ENCODE peak calls at places on chromosomes 7 and 10, in four cellular contexts. One of them, this sample, is unnamed.

GRCh38 chr7:18257711-18258110 is 230.1 kb upstream of the PRPS1L1 start:
- DNase-seq in GM12891: no peak
- DNase-seq in K562: no peak
- DNase-seq in GM12878: no peak
- DNase-seq in this sample: no peak

GRCh38 chr7:7911339-7911738 is 57.3 kb upstream of the GLCCI1 start:
- DNase-seq in GM12891: no peak
- DNase-seq in K562: no peak
- DNase-seq in GM12878: no peak
- DNase-seq in this sample: no peak

GRCh38 chr7:116271161-116271979 is 61.0 kb downstream of the TES start:
- DNase-seq in GM12891: no peak
- DNase-seq in K562: no peak
- DNase-seq in GM12878: no peak
- DNase-seq in this sample: no peak

GRCh38 chr10:12705943-12706342 is 295.6 kb downstream of the CCDC3 start:
- DNase-seq in GM12891: no peak
- DNase-seq in K562: no peak
- DNase-seq in GM12878: no peak
- DNase-seq in this sample: no peak

GRCh38 chr7:139772115-139772514 is 5.7 kb downstream of the HIPK2 start:
- DNase-seq in GM12891: no peak
- DNase-seq in K562: no peak
- DNase-seq in GM12878: no peak
- DNase-seq in this sample: no peak

GRCh38 chr10:28250782-28251181 is 52.1 kb downstream of the MPP7 start:
- DNase-seq in GM12891: no peak
- DNase-seq in K562: no peak
- DNase-seq in GM12878: no peak
- DNase-seq in this sample: no peak

GRCh38 chr7:95609277-95609971 is 13.1 kb upstream of the PDK4 start:
- DNase-seq in GM12891: no peak
- DNase-seq in K562: no peak
- DNase-seq in GM12878: no peak
- DNase-seq in this sample: no peak

GRCh38 chr7:8200717-8201116 is 61.2 kb downstream of the ICA1 start:
- DNase-seq in GM12891: no peak
- DNase-seq in K562: no peak
- DNase-seq in GM12878: no peak
- DNase-seq in this sample: no peak

GRCh38 chr7:105141068-105141467 is 127.1 kb downstream of the KMT2E start:
- DNase-seq in GM12891: no peak
- DNase-seq in K562: peak
- DNase-seq in GM12878: no peak
- DNase-seq in this sample: no peak

GRCh38 chr7:103127006-103127405 is 21.9 kb downstream of the NAPEPLD start:
- DNase-seq in GM12891: no peak
- DNase-seq in K562: no peak
- DNase-seq in GM12878: no peak
- DNase-seq in this sample: no peak

GRCh38 chr7:30321089-30321991 is 36.9 kb downstream of the ZNRF2 start:
- DNase-seq in GM12891: no peak
- DNase-seq in K562: no peak
- DNase-seq in GM12878: peak
- DNase-seq in this sample: no peak

GRCh38 chr7:47943676-47944474 is 4.4 kb downstream of the PKD1L1 start:
- DNase-seq in GM12891: no peak
- DNase-seq in K562: no peak
- DNase-seq in GM12878: no peak
- DNase-seq in this sample: no peak

GRCh38 chr10:99748823-99749451 is 16.9 kb downstream of the CUTC start:
- DNase-seq in GM12891: no peak
- DNase-seq in K562: no peak
- DNase-seq in GM12878: no peak
- DNase-seq in this sample: no peak

GRCh38 chr10:96319754-96320514 is 15.7 kb downstream of the DNTT start:
- DNase-seq in GM12891: no peak
- DNase-seq in K562: no peak
- DNase-seq in GM12878: no peak
- DNase-seq in this sample: no peak

GRCh38 chr7:37484460-37485063 is 35.9 kb upstream of the ELMO1 start:
- DNase-seq in GM12891: no peak
- DNase-seq in K562: no peak
- DNase-seq in GM12878: no peak
- DNase-seq in this sample: no peak

GRCh38 chr7:8440670-8441069 is 7.3 kb downstream of the NXPH1 start:
- DNase-seq in GM12891: no peak
- DNase-seq in K562: no peak
- DNase-seq in GM12878: no peak
- DNase-seq in this sample: no peak

GRCh38 chr7:73723813-73724212 is 4.3 kb upstream of the STX1A start:
- DNase-seq in GM12891: no peak
- DNase-seq in K562: no peak
- DNase-seq in GM12878: no peak
- DNase-seq in this sample: no peak

GRCh38 chr10:61301560-61301959 is 151.6 kb downstream of the TMEM26 start:
- DNase-seq in GM12891: no peak
- DNase-seq in K562: no peak
- DNase-seq in GM12878: no peak
- DNase-seq in this sample: no peak
- TF ChIP-seq SPI1 in GM12891: no peak
- TF ChIP-seq SPI1 in K562: no peak
- TF ChIP-seq SPI1 in GM12878: no peak
- TF ChIP-seq SPI1 in this sample: no peak

DNA sequence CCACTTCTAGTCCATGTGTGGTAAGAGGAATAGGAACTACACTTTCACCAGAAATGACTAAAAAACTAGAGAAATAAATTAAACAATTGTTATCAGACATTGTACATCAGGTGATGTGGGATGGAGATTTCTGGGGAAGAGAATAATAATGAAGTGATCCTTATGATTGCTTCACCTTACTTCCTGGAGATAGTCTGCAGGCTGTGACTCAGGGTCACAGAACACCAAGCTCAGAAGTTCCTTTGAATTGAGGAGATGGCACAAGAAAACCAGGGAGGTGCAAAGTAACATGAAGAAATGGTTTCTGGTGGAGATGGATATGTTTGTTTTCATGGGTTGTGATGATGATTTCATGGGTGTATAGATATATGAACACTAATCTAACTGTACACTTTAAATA is 44.5 kb downstream of the ZWINT start:
- DNase-seq in GM12891: no peak
- DNase-seq in K562: no peak
- DNase-seq in GM12878: no peak
- DNase-seq in this sample: no peak
- TF ChIP-seq POLR2AphosphoS5 in GM12891: no peak
- TF ChIP-seq POLR2AphosphoS5 in K562: no peak
- TF ChIP-seq POLR2AphosphoS5 in GM12878: no peak
- TF ChIP-seq POLR2AphosphoS5 in this sample: no peak

GRCh38 chr7:117683736-117684135 is 189.5 kb downstream of the CTTNBP2 start:
- DNase-seq in GM12891: no peak
- DNase-seq in K562: no peak
- DNase-seq in GM12878: no peak
- DNase-seq in this sample: no peak
- TF ChIP-seq SPI1 in GM12891: no peak
- TF ChIP-seq SPI1 in K562: no peak
- TF ChIP-seq SPI1 in GM12878: no peak
- TF ChIP-seq SPI1 in this sample: no peak

GRCh38 chr10:1044964-1045363 is 4.0 kb downstream of the IDI1 start:
- DNase-seq in GM12891: no peak
- DNase-seq in K562: no peak
- DNase-seq in GM12878: no peak
- DNase-seq in this sample: no peak

GRCh38 chr10:1044146-1044545 is 4.8 kb downstream of the IDI1 start:
- DNase-seq in GM12891: no peak
- DNase-seq in K562: no peak
- DNase-seq in GM12878: no peak
- DNase-seq in this sample: no peak

GRCh38 chr10:1041514-1041913 is 7.4 kb downstream of the IDI1 start:
- DNase-seq in GM12891: no peak
- DNase-seq in K562: no peak
- DNase-seq in GM12878: no peak
- DNase-seq in this sample: no peak

GRCh38 chr10:1045415-1045814 is 3.5 kb downstream of the IDI1 start:
- DNase-seq in GM12891: no peak
- DNase-seq in K562: no peak
- DNase-seq in GM12878: no peak
- DNase-seq in this sample: no peak

DNA sequence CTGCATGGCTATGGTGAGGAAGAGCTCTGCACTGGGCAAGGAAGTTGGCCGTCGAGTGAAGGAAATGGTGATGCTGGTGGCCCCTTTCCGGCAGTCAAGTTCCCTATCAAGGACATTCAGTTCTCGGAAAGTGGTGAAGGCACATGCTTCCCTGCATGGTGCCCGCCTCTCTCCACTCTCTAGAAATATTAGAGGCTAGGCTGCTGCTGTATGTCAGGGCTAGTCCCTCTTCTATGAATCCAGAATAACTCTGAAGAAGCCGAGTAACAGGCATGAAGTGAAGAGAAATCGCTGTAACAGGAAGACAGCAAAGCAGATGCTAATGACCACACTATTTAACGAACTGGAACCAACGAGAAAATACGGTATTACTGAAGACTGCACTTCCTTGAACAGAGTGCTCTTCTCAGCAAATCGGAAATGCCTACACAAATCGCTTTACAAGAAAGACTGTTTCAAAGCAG is 5.4 kb downstream of the IDI1 start:
- DNase-seq in GM12891: no peak
- DNase-seq in K562: no peak
- DNase-seq in GM12878: peak
- DNase-seq in this sample: no peak
- TF ChIP-seq POLR2AphosphoS5 in GM12891: no peak
- TF ChIP-seq POLR2AphosphoS5 in K562: no peak
- TF ChIP-seq POLR2AphosphoS5 in GM12878: peak
- TF ChIP-seq POLR2AphosphoS5 in this sample: peak

DNA sequence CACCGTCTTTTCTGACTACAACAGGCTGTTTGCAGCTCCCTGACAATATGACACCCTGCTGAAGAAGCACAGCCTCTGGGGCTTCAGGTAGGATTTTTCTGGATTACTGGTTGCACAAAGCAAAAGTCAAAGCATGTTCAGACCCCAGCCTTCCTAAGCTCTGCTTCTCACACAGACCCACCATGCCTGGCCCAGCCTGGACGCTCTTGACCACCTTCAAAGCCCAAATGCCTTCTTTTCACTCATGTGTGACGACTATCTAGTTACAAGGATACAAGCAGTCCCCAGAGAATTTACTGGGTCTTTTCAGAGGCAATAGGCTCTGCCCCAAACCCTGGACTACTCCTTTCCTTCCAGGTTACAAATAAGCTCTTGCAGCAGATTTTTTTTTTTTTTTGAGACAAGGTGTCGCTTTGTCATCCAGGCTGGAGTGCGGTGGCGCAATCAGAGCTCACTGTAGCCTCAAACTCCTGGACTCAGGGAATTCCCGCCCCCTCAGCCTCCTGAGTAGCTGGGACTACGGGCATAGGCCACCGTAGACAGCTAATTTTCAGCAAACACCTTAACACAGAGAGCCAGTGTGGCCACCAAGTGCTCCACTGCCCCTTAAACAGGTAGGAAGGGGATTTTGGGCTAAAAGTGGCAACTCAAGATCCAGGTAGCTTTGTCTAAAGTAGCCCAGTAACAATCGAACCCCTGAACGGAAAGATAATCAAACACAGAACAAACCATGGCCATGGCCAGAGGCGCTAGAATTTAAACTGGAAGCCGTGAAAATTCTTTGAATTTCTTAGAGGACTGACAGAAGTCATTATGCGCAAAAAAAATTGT is 16.2 kb downstream of the SVIL start:
- DNase-seq in GM12891: no peak
- DNase-seq in K562: no peak
- DNase-seq in GM12878: no peak
- DNase-seq in this sample: no peak
- TF ChIP-seq SPI1 in GM12891: no peak
- TF ChIP-seq SPI1 in K562: no peak
- TF ChIP-seq SPI1 in GM12878: no peak
- TF ChIP-seq SPI1 in this sample: no peak

GRCh38 chr10:102670871-102671434 is 26.7 kb downstream of the TRIM8 start:
- DNase-seq in GM12891: no peak
- DNase-seq in K562: peak
- DNase-seq in GM12878: no peak
- DNase-seq in this sample: no peak
- TF ChIP-seq POLR2AphosphoS5 in GM12891: no peak
- TF ChIP-seq POLR2AphosphoS5 in K562: no peak
- TF ChIP-seq POLR2AphosphoS5 in GM12878: no peak
- TF ChIP-seq POLR2AphosphoS5 in this sample: no peak

This sample was measured in HL-60.